ENCODE peak calls at places on chromosomes 5 and 9, in four cellular contexts. One of them, this sample, is unnamed.

GRCh38 chr5:92927291-92927778 is 653.7 kb downstream of the NR2F1-AS1 start:
- DNase-seq in neural progenitor cell: peak
- DNase-seq in activated CD4-positive, alpha-beta T cell treated with anti-CD3 and anti-CD28 coated beads for 48 hours: no peak
- DNase-seq in astrocyte: peak
- DNase-seq in this sample: peak

GRCh38 chr9:36925033-36925432 is 109.0 kb downstream of the PAX5 start:
- DNase-seq in neural progenitor cell: no peak
- DNase-seq in activated CD4-positive, alpha-beta T cell treated with anti-CD3 and anti-CD28 coated beads for 48 hours: no peak
- DNase-seq in astrocyte: no peak
- DNase-seq in this sample: no peak

GRCh38 chr9:133665535-133665934 is 29.4 kb downstream of the DBH start:
- DNase-seq in neural progenitor cell: no peak
- DNase-seq in activated CD4-positive, alpha-beta T cell treated with anti-CD3 and anti-CD28 coated beads for 48 hours: no peak
- DNase-seq in astrocyte: no peak
- DNase-seq in this sample: no peak

GRCh38 chr5:76175821-76176403 is 92.7 kb downstream of the SV2C start:
- DNase-seq in neural progenitor cell: no peak
- DNase-seq in activated CD4-positive, alpha-beta T cell treated with anti-CD3 and anti-CD28 coated beads for 48 hours: peak
- DNase-seq in astrocyte: no peak
- DNase-seq in this sample: no peak

GRCh38 chr5:138910546-138911185 is 35.5 kb upstream of the LRRTM2 start:
- DNase-seq in neural progenitor cell: no peak
- DNase-seq in activated CD4-positive, alpha-beta T cell treated with anti-CD3 and anti-CD28 coated beads for 48 hours: no peak
- DNase-seq in astrocyte: no peak
- DNase-seq in this sample: no peak

GRCh38 chr5:96322865-96323264 is 110.2 kb downstream of the PCSK1 start:
- DNase-seq in neural progenitor cell: no peak
- DNase-seq in activated CD4-positive, alpha-beta T cell treated with anti-CD3 and anti-CD28 coated beads for 48 hours: no peak
- DNase-seq in astrocyte: no peak
- DNase-seq in this sample: no peak

GRCh38 chr9:27350382-27350781 is 53.4 kb upstream of the EQTN start:
- DNase-seq in neural progenitor cell: no peak
- DNase-seq in activated CD4-positive, alpha-beta T cell treated with anti-CD3 and anti-CD28 coated beads for 48 hours: no peak
- DNase-seq in astrocyte: no peak
- DNase-seq in this sample: no peak

GRCh38 chr9:69932901-69933300 is 110.7 kb upstream of the MAMDC2 start:
- DNase-seq in neural progenitor cell: peak
- DNase-seq in activated CD4-positive, alpha-beta T cell treated with anti-CD3 and anti-CD28 coated beads for 48 hours: peak
- DNase-seq in astrocyte: no peak
- DNase-seq in this sample: no peak

GRCh38 chr9:89260525-89260924 is 50.5 kb upstream of the CKS2 start:
- DNase-seq in neural progenitor cell: no peak
- DNase-seq in activated CD4-positive, alpha-beta T cell treated with anti-CD3 and anti-CD28 coated beads for 48 hours: no peak
- DNase-seq in astrocyte: no peak
- DNase-seq in this sample: no peak

GRCh38 chr5:180802325-180803180 is at the start of gene MGAT1:
- DNase-seq in neural progenitor cell: peak
- DNase-seq in activated CD4-positive, alpha-beta T cell treated with anti-CD3 and anti-CD28 coated beads for 48 hours: peak
- DNase-seq in astrocyte: peak
- DNase-seq in this sample: no peak

GRCh38 chr5:133287500-133287899 is 235.7 kb downstream of the HSPA4 start:
- DNase-seq in neural progenitor cell: peak
- DNase-seq in activated CD4-positive, alpha-beta T cell treated with anti-CD3 and anti-CD28 coated beads for 48 hours: peak
- DNase-seq in astrocyte: peak
- DNase-seq in this sample: peak

GRCh38 chr5:88692979-88693932 is 189.7 kb downstream of the MEF2C start:
- DNase-seq in neural progenitor cell: no peak
- DNase-seq in activated CD4-positive, alpha-beta T cell treated with anti-CD3 and anti-CD28 coated beads for 48 hours: no peak
- DNase-seq in astrocyte: no peak
- DNase-seq in this sample: no peak

This sample was measured in renal cortical epithelial cell.